ENCODE peak calls at places on chromosomes 16 and 17, in ten cellular contexts. B is mucosa of descending colon; P is GM23248; S is CD4-positive, alpha-beta memory T cell; V is mammary epithelial cell; X is spleen; N is coronary artery; J is choroid plexus epithelial cell; A is breast epithelium; H is foreskin fibroblast. M is an unnamed sample.

GRCh38 chr17:22703786-22704441 is 1011.6 kb downstream of the KCNJ18 start:
- DNase-seq in V (no peak), J (no peak), P (no peak), B (no peak), A (no peak), N (no peak), X (no peak), H (no peak), S (no peak), M (no peak)

GRCh38 chr17:57916925-57917858 is 38.0 kb downstream of the CUEDC1 start:
- DNase-seq in N (no peak), J (no peak), P (no peak), S (peak), V (no peak), X (no peak), A (no peak), B (no peak), H (no peak), M (no peak)

GRCh38 chr16:9602201-9602600 is 510.8 kb downstream of the HAPSTR1 start:
- DNase-seq in A (no peak), J (no peak), S (no peak), V (no peak), X (no peak), B (no peak), N (no peak), P (no peak), H (no peak), M (no peak)

GRCh38 chr17:44587339-44587738 is 30.1 kb downstream of the FZD2 start:
- DNase-seq in S (no peak), V (peak), J (peak), B (no peak), H (peak), N (peak), A (no peak), X (no peak), P (peak), M (peak)

GRCh38 chr17:49846938-49847712 is 744 bp downstream of the TAC4 start:
- DNase-seq in A (no peak), S (no peak), H (no peak), V (no peak), B (no peak), X (no peak), J (no peak), P (no peak), N (no peak), M (no peak)

GRCh38 chr16:8572919-8573724 is 17.2 kb downstream of the TMEM114 start:
- DNase-seq in B (no peak), A (no peak), H (peak), N (no peak), S (no peak), V (peak), J (peak), P (peak), X (no peak), M (no peak)

GRCh38 chr16:19907161-19907992 is 22.7 kb upstream of the GPRC5B start:
- DNase-seq in J (peak), A (no peak), V (peak), S (peak), P (peak), N (no peak), H (peak), X (peak), B (no peak), M (no peak)

GRCh38 chr16:57147381-57148191 is 38.3 kb downstream of the PSME3IP1 start:
- DNase-seq in P (peak), V (no peak), X (peak), S (no peak), H (peak), J (peak), B (no peak), A (no peak), N (no peak), M (no peak)

GRCh38 chr17:74427048-74427762 is 4.7 kb upstream of the GPRC5C start:
- DNase-seq in X (no peak), N (no peak), J (no peak), P (no peak), H (no peak), V (peak), B (peak), S (no peak), A (peak), M (no peak)

GRCh38 chr17:42895185-42895555 is 5.4 kb upstream of the G6PC1 start:
- DNase-seq in V (peak), X (no peak), J (peak), P (peak), H (peak), A (no peak), S (no peak), B (peak), N (peak), M (peak)

GRCh38 chr16:66426112-66427035 is 721 bp upstream of the BEAN1 start:
- DNase-seq in J (no peak), V (no peak), B (no peak), A (no peak), H (no peak), X (no peak), P (peak), N (no peak), S (no peak), M (no peak)

GRCh38 chr17:70848785-70849184 is 679.5 kb downstream of the KCNJ2 start:
- DNase-seq in X (no peak), H (peak), J (peak), V (no peak), P (peak), B (no peak), A (no peak), S (no peak), N (no peak), M (no peak)

GRCh38 chr16:77434022-77434364 is 841 bp downstream of the ADAMTS18 start:
- DNase-seq in B (no peak), V (no peak), X (no peak), H (no peak), N (no peak), S (no peak), A (no peak), J (no peak), P (no peak), M (no peak)

GRCh38 chr17:17890773-17891759 is 54.3 kb upstream of the SREBF1 start:
- DNase-seq in X (peak), J (peak), V (peak), B (no peak), P (peak), N (no peak), H (peak), A (no peak), S (peak), M (no peak)

GRCh38 chr17:76014925-76015261 is 12.2 kb downstream of the EVPL start:
- DNase-seq in N (no peak), S (no peak), X (no peak), A (no peak), V (peak), P (no peak), H (no peak), J (no peak), B (no peak), M (no peak)

GRCh38 chr17:45438931-45439610 is 6.4 kb upstream of the ARHGAP27 start:
- DNase-seq in H (no peak), V (no peak), S (no peak), N (no peak), X (peak), P (no peak), B (no peak), A (no peak), J (no peak), M (no peak)

GRCh38 chr16:68289621-68290329 is 21.0 kb downstream of the SLC7A6OS start:
- DNase-seq in N (no peak), J (peak), P (peak), S (peak), X (peak), A (no peak), B (no peak), V (no peak), H (no peak), M (no peak)

GRCh38 chr16:69741951-69742904 is 12.5 kb downstream of the NOB1 start:
- DNase-seq in A (peak), B (peak), N (no peak), S (no peak), J (peak), P (peak), V (peak), H (no peak), X (peak), M (no peak)

GRCh38 chr16:67248401-67249177 is at the start of gene SLC9A5:
- DNase-seq in V (no peak), H (no peak), N (no peak), J (no peak), X (peak), S (no peak), A (no peak), P (peak), B (peak), M (no peak)

GRCh38 chr17:40311575-40311974 is 2.6 kb downstream of the RARA start:
- DNase-seq in P (peak), V (peak), J (peak), S (no peak), X (peak), B (peak), N (no peak), H (no peak), A (peak), M (no peak)

GRCh38 chr17:80071116-80071980 is 30.0 kb upstream of the GAA start:
- DNase-seq in B (no peak), X (no peak), V (no peak), N (peak), H (no peak), A (no peak), P (peak), S (no peak), J (peak), M (peak)

GRCh38 chr17:47304191-47304590 is 19.6 kb upstream of the EFCAB13 start:
- DNase-seq in V (no peak), J (no peak), H (no peak), A (no peak), X (no peak), P (peak), N (no peak), S (no peak), B (no peak), M (no peak)

GRCh38 chr16:632486-633335 is 1.9 kb downstream of the WFIKKN1 start:
- DNase-seq in V (no peak), J (no peak), X (no peak), P (no peak), A (no peak), N (no peak), B (no peak), H (no peak), S (no peak), M (no peak)

GRCh38 chr17:74957935-74958549 is 14.5 kb downstream of the HID1 start:
- DNase-seq in V (peak), P (peak), N (no peak), H (no peak), A (peak), X (peak), B (no peak), S (peak), J (peak), M (peak)

GRCh38 chr17:21039839-21040575 is 2.8 kb downstream of the USP22 start:
- DNase-seq in X (no peak), N (no peak), B (no peak), J (peak), S (peak), H (no peak), P (peak), A (no peak), V (peak), M (no peak)

GRCh38 chr16:22267764-22268163 is 29.4 kb upstream of the POLR3E start:
- DNase-seq in B (no peak), H (no peak), V (no peak), N (no peak), A (no peak), S (no peak), P (no peak), X (no peak), J (no peak), M (no peak)

GRCh38 chr16:22264786-22265185 is 32.4 kb upstream of the POLR3E start:
- DNase-seq in H (peak), N (no peak), S (no peak), J (no peak), X (no peak), V (no peak), B (no peak), P (no peak), A (no peak), M (no peak)

GRCh38 chr16:22262460-22262859 is 34.7 kb upstream of the POLR3E start:
- DNase-seq in A (no peak), J (peak), P (peak), N (no peak), X (no peak), S (no peak), B (no peak), V (no peak), H (peak), M (no peak)

GRCh38 chr16:22266546-22266945 is 30.7 kb upstream of the POLR3E start:
- DNase-seq in S (no peak), N (no peak), B (no peak), P (no peak), J (no peak), V (no peak), A (no peak), X (no peak), H (no peak), M (no peak)

DNA sequence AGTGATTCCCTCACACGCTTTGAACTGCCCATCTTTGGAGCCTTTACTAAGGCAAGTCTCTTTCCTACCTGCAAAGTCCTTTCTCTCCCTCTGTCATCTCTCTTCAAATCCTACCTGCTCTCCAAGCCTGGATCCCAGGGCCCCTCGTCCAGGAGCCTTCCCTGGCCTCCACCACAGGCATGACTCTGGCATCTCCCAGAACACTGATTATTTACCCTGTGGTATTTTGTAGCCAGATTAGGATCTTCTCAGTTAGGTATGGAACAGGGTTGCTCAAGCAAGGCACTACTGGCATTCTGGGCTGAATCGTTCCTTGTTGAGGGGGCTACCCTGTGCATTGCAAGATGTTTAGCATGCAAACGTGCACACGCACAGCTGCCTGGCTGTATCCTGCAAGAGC is 31.9 kb upstream of the POLR3E start:
- DNase-seq in P (no peak), X (no peak), V (no peak), A (no peak), N (no peak), J (no peak), S (no peak), H (no peak), B (no peak), M (no peak)
- H3K4me3 ChIP-seq in P (no peak), X (no peak), V (no peak), A (no peak), N (no peak), J (no peak), S (no peak), H (no peak), B (no peak), M (no peak)

GRCh38 chr17:3964203-3965122 is at the start of gene ATP2A3:
- DNase-seq in V (no peak), S (peak), N (no peak), P (peak), J (peak), A (no peak), B (peak), X (peak), H (no peak), M (no peak)

GRCh38 chr17:3966720-3967363 is 2.6 kb upstream of the ATP2A3 start:
- DNase-seq in S (no peak), H (no peak), B (peak), V (no peak), P (no peak), N (no peak), A (no peak), X (no peak), J (no peak), M (no peak)

GRCh38 chr17:3963214-3964201 is 729 bp downstream of the ATP2A3 start:
- DNase-seq in A (no peak), S (peak), V (no peak), P (no peak), N (no peak), H (no peak), B (peak), J (no peak), X (peak), M (no peak)

GRCh38 chr17:3968017-3968416 is 3.8 kb upstream of the ATP2A3 start:
- DNase-seq in B (no peak), N (no peak), S (no peak), V (no peak), A (no peak), H (no peak), J (no peak), X (no peak), P (no peak), M (no peak)

DNA sequence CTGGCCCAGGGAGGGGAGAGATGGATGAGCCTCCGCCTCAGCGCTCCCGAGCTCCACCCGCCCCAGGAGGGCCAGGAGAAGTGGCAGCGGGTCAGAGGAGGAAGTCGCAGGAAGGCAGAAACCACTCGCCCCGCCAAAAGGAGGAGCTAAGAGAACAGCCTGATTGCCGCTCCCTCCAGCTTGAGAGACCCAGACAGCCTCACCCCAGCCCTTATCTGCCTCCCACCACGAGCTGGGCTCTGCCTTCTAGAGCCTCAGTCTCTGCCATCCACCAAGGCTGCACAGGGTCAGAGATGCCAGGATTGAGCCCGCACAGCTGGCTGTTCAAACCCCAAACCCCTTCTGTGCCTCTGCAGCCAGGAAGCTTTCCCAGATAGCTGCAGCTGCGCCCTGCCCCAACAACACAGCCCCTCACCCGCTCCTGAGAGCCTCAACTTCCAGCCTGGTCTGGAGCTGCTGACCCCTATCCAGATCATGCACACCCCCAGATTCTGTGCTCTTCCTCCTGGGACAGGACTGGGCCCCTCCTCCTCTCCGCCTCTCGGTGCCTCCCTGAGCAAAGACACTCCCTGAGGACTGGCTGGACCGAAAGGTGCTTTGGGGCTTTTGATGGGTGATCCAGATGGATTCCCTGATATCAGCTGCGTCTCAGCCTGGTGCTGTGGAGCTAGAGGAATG is 1.0 kb upstream of the ATP2A3 start:
- DNase-seq in S (peak), N (no peak), X (peak), P (peak), V (peak), H (no peak), A (no peak), B (peak), J (peak), M (no peak)
- H3K4me3 ChIP-seq in S (peak), N (peak), X (peak), P (peak), V (no peak), H (peak), A (peak), B (no peak), J (peak), M (peak)

GRCh38 chr17:30236807-30237206 is 1.3 kb upstream of the SLC6A4 start:
- DNase-seq in V (peak), H (no peak), X (peak), P (peak), N (peak), S (no peak), J (peak), B (no peak), A (no peak), M (peak)

GRCh38 chr17:30236297-30236624 is 764 bp upstream of the SLC6A4 start:
- DNase-seq in H (no peak), A (no peak), P (no peak), N (peak), J (no peak), X (peak), B (no peak), S (no peak), V (no peak), M (no peak)

GRCh38 chr17:30234954-30235353 is 543 bp downstream of the SLC6A4 start:
- DNase-seq in J (no peak), V (no peak), H (no peak), B (no peak), S (no peak), X (no peak), N (peak), P (peak), A (no peak), M (no peak)

GRCh38 chr17:30234296-30234695 is 1.2 kb downstream of the SLC6A4 start:
- DNase-seq in S (no peak), J (no peak), B (no peak), V (no peak), N (peak), X (peak), P (no peak), H (no peak), A (no peak), M (no peak)

DNA sequence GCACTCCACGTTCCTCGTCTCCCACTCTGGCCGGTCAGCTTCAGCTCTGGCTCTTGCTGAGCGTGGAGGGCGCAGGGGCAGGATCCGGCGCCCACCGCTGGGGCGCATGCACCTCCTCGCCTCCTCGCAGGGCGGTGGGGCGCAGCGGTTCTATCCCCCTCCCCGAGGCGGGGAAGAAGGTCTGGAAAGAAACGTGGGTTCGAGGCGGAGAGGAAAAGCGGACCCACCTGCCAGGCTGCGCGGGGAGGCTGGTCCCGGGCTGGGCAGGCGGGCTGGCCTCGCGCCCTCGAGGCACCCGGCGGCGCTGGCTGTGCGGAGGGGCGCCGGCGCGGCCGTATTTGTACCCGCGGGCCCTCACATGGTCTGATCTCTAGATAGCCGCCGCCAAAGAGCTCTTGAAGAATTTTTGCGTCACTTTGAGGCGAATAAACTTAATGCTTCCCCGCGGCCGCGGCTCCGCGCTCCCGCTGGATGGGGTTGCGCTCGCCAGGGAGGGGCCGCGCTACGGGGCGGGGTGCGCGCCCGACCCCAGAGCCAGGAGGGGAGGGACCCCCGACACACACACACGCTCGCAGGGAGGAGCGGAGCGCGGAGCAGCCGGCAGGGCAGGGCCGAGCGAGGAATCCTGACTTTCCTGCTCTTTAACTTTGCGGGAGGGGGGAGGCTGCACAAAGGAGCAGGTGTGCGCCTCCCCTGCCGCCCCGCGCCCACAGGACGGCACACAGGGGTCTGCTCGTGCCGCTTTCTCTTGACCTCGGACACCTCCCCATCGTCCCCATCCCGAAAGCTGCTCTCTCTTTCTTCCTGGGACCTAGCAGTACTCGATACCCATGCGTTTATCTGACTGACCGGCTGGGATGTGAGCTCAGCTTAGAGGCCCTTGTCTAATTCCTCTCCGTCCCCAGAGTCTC is at the start of gene SLC6A4:
- DNase-seq in S (no peak), N (peak), P (peak), H (no peak), A (no peak), B (no peak), X (peak), V (peak), J (no peak), M (no peak)
- H3K4me3 ChIP-seq in S (no peak), N (peak), P (peak), H (peak), A (peak), B (no peak), X (peak), V (peak), J (peak), M (peak)

GRCh38 chr17:3657874-3658783 is 10.2 kb downstream of the TAX1BP3 start:
- DNase-seq in A (no peak), H (no peak), V (no peak), J (no peak), S (no peak), X (no peak), N (no peak), P (no peak), B (peak), M (no peak)
- H3K4me3 ChIP-seq in A (no peak), H (no peak), V (no peak), J (no peak), S (no peak), X (no peak), N (no peak), P (no peak), B (no peak), M (no peak)

DNA sequence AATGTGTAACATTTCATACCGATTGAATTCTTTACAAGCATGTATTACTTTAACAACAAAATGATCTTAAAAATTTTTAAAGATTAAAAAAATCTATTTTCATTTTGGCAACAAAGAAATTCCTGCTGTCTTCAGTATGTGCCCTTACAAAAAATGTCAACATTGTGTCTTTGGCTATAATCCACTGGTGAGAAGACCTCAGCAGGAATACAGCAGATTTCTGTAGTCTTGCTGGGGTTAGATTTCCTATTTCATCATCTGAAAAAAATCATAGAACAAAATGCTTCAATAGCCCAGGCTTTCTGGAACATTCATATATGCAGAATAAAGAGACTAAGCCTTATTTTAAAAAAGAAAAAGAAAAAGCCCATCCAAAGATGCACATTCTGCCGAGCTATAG is 129.1 kb upstream of the CA10 start:
- DNase-seq in H (no peak), A (no peak), N (no peak), J (no peak), P (no peak), S (no peak), V (no peak), X (no peak), B (no peak), M (no peak)
- H3K4me3 ChIP-seq in H (no peak), A (no peak), N (no peak), J (no peak), P (no peak), S (no peak), V (no peak), X (no peak), B (no peak), M (no peak)

GRCh38 chr16:15644306-15644961 is 1.5 kb upstream of the MARF1 start:
- DNase-seq in V (peak), X (no peak), J (no peak), P (peak), S (no peak), A (no peak), N (no peak), B (no peak), H (peak), M (no peak)
- H3K4me3 ChIP-seq in V (no peak), X (no peak), J (no peak), P (peak), S (no peak), A (peak), N (peak), B (no peak), H (peak), M (peak)